ENCODE peak calls at places on chromosomes 13 and 19, in six cellular contexts. V is psoas muscle, Z is pulmonary artery endothelial cell, M is cardiac septum, U is EH, P is fibroblast of the conjunctiva. S is an unnamed sample.

GRCh38 chr19:36049080-36049698 is 4.9 kb downstream of the THAP8 start:
- DNase-seq in Z (no peak), P (no peak), M (no peak), V (no peak), U (peak), S (no peak)

GRCh38 chr13:46184277-46184699 is 2.3 kb upstream of the LCP1 start:
- DNase-seq in P (peak), Z (no peak), V (peak), U (peak), M (peak), S (peak)

GRCh38 chr19:14614099-14614412 is 31.2 kb downstream of the CLEC17A start:
- DNase-seq in U (no peak), M (no peak), Z (no peak), V (no peak), P (no peak), S (no peak)

GRCh38 chr13:114002771-114003321 is 29.0 kb upstream of the C13orf46 start:
- DNase-seq in Z (no peak), P (no peak), V (peak), M (no peak), U (no peak), S (no peak)

GRCh38 chr19:14248578-14249011 is 42.6 kb upstream of the ADGRL1 start:
- DNase-seq in Z (no peak), V (no peak), M (no peak), U (peak), P (peak), S (peak)

GRCh38 chr13:112711528-112712265 is 21.9 kb downstream of the ATP11A start:
- DNase-seq in Z (peak), V (peak), U (peak), M (peak), P (peak), S (peak)

GRCh38 chr13:62643007-62643483 is 1227.4 kb upstream of the PCDH20 start:
- DNase-seq in P (no peak), Z (no peak), M (no peak), V (no peak), U (no peak), S (no peak)

GRCh38 chr13:90594694-90595093 is 752.8 kb upstream of the MIR17HG start:
- DNase-seq in P (peak), V (no peak), U (peak), Z (no peak), M (no peak), S (peak)

GRCh38 chr13:51585234-51585672 is 991 bp downstream of the WDFY2 start:
- DNase-seq in Z (no peak), P (no peak), U (peak), V (no peak), M (no peak), S (peak)

GRCh38 chr19:478236-478888 is 17.5 kb upstream of the SHC2 start:
- DNase-seq in V (peak), M (no peak), U (no peak), P (no peak), Z (no peak), S (no peak)

GRCh38 chr19:45215391-45216191 is 29.6 kb downstream of the EXOC3L2 start:
- DNase-seq in Z (no peak), M (no peak), P (no peak), U (no peak), V (no peak), S (no peak)